ENCODE peak calls at places on chromosomes 6 and 20, in nine cellular contexts. B, Y, L, M, I, A, Q, J and S are unnamed samples.

GRCh38 chr6:71486466-71486865 is 197.9 kb downstream of the OGFRL1 start:
- DNase-seq in M (no peak), B (no peak), Y (peak), I (no peak), Q (no peak), L (no peak), A (no peak), J (no peak), S (no peak)

GRCh38 chr20:62815066-62815991 is 1.5 kb upstream of the COL9A3 start:
- DNase-seq in Y (no peak), I (peak), J (no peak), A (no peak), Q (no peak), M (peak), L (no peak), B (peak), S (no peak)

GRCh38 chr20:56808732-56809131 is 179.6 kb downstream of the TFAP2C start:
- DNase-seq in J (no peak), Y (no peak), B (no peak), M (no peak), A (no peak), I (no peak), L (no peak), Q (no peak), S (no peak)

GRCh38 chr20:56628873-56629463 is at the start of gene TFAP2C:
- DNase-seq in L (peak), I (peak), Y (peak), J (no peak), A (no peak), M (peak), B (peak), Q (no peak), S (no peak)

GRCh38 chr20:48651271-48651670 is 176.5 kb downstream of the PREX1 start:
- DNase-seq in I (no peak), B (no peak), Q (no peak), J (no peak), Y (no peak), M (no peak), A (no peak), L (no peak), S (peak)

GRCh38 chr6:138115877-138116660 is 8.8 kb upstream of the PERP start:
- DNase-seq in B (peak), A (peak), L (peak), I (peak), Q (no peak), J (no peak), Y (peak), M (peak), S (peak)

GRCh38 chr20:7772376-7772775 is 167.9 kb downstream of the HAO1 start:
- DNase-seq in I (peak), A (peak), Y (no peak), M (no peak), L (no peak), Q (no peak), J (no peak), B (peak), S (no peak)

GRCh38 chr20:4052554-4052953 is 37.2 kb upstream of the RNF24 start:
- DNase-seq in I (no peak), M (no peak), Q (no peak), L (no peak), J (no peak), Y (no peak), A (no peak), B (no peak), S (no peak)

GRCh38 chr20:33282991-33283555 is at the start of gene BPIFB1:
- DNase-seq in Q (no peak), I (no peak), Y (no peak), M (no peak), J (no peak), L (no peak), B (no peak), A (no peak), S (no peak)

GRCh38 chr6:48641544-48641943 is 530.5 kb upstream of the PTCHD4 start:
- DNase-seq in A (peak), M (no peak), Y (no peak), Q (no peak), L (no peak), B (no peak), I (peak), J (no peak), S (no peak)

GRCh38 chr6:26613201-26613600 is 16.4 kb downstream of the ABT1 start:
- DNase-seq in B (no peak), Q (no peak), M (no peak), L (no peak), I (no peak), Y (no peak), A (no peak), J (no peak), S (no peak)

GRCh38 chr6:83006270-83006905 is 59.3 kb downstream of the UBE3D start:
- DNase-seq in M (no peak), A (no peak), B (no peak), Q (no peak), L (no peak), J (no peak), I (no peak), Y (no peak), S (no peak)

GRCh38 chr6:15656145-15656544 is 6.7 kb downstream of the DTNBP1 start:
- DNase-seq in B (no peak), Y (no peak), Q (no peak), I (no peak), L (no peak), M (no peak), J (no peak), A (no peak), S (no peak)

GRCh38 chr6:153003294-153003645 is 761 bp upstream of the MTRF1L start:
- DNase-seq in I (peak), M (no peak), Y (no peak), Q (no peak), J (no peak), L (no peak), B (no peak), A (no peak), S (no peak)

GRCh38 chr6:46848684-46849360 is 55.6 kb downstream of the MEP1A start:
- DNase-seq in A (peak), L (peak), B (peak), Q (peak), M (peak), I (peak), J (no peak), Y (peak), S (peak)

GRCh38 chr6:54717849-54718455 is 128.6 kb upstream of the FAM83B start:
- DNase-seq in L (no peak), Y (no peak), A (peak), B (peak), J (no peak), Q (no peak), I (peak), M (peak), S (no peak)

GRCh38 chr20:46640536-46641311 is 10.5 kb downstream of the SLC13A3 start:
- DNase-seq in I (no peak), Y (no peak), J (no peak), Q (no peak), A (no peak), L (no peak), B (no peak), M (no peak), S (no peak)

GRCh38 chr20:40938020-40938419 is 90.6 kb upstream of the TOP1 start:
- DNase-seq in L (no peak), A (no peak), Y (no peak), J (no peak), I (no peak), Q (no peak), M (no peak), B (no peak), S (no peak)

GRCh38 chr6:64817525-64817924 is 889.5 kb downstream of the EYS start:
- DNase-seq in A (no peak), B (no peak), Y (no peak), Q (no peak), J (no peak), M (no peak), L (no peak), I (no peak), S (no peak)

GRCh38 chr6:157121897-157122296 is 201.4 kb downstream of the TMEM242 start:
- DNase-seq in J (no peak), L (no peak), Q (no peak), B (no peak), A (no peak), M (no peak), I (no peak), Y (no peak), S (no peak)

GRCh38 chr6:108484016-108484415 is 76.7 kb upstream of the FOXO3 start:
- DNase-seq in Q (no peak), A (no peak), L (no peak), B (no peak), J (no peak), M (no peak), I (no peak), Y (no peak), S (no peak)

GRCh38 chr6:113564401-113565161 is 292.6 kb upstream of the MARCKS start:
- DNase-seq in A (peak), B (peak), Q (no peak), M (peak), J (no peak), Y (peak), I (peak), L (peak), S (peak)

GRCh38 chr6:166904101-166904746 is 52.1 kb downstream of the RNASET2 start:
- DNase-seq in Y (no peak), A (no peak), I (peak), J (no peak), Q (no peak), L (no peak), M (no peak), B (peak), S (peak)

GRCh38 chr20:49508435-49509199 is 26.1 kb upstream of the KCNB1 start:
- DNase-seq in L (no peak), B (peak), Q (no peak), Y (no peak), M (peak), I (peak), A (peak), J (no peak), S (no peak)

GRCh38 chr6:365835-366234 is 25.7 kb upstream of the IRF4 start:
- DNase-seq in Y (no peak), J (no peak), A (no peak), I (no peak), Q (no peak), L (no peak), M (no peak), B (no peak), S (peak)

GRCh38 chr20:57612916-57613315 is 7.3 kb downstream of the ZBP1 start:
- DNase-seq in I (no peak), B (no peak), Y (no peak), Q (no peak), L (peak), J (no peak), A (no peak), M (no peak), S (peak)

GRCh38 chr20:43508604-43509040 is 1.1 kb downstream of the L3MBTL1 start:
- DNase-seq in Q (no peak), L (no peak), B (no peak), J (no peak), Y (no peak), I (peak), A (no peak), M (no peak), S (no peak)

GRCh38 chr20:17995967-17996819 is 27.4 kb downstream of the MGME1 start:
- DNase-seq in Y (peak), J (no peak), A (peak), L (no peak), M (peak), I (peak), B (peak), Q (no peak), S (peak)

GRCh38 chr20:33896509-33896908 is 85.4 kb downstream of the CHMP4B start:
- DNase-seq in Y (no peak), M (no peak), J (no peak), Q (no peak), A (peak), I (peak), L (no peak), B (peak), S (no peak)

GRCh38 chr6:52994789-52995078 is 350 bp downstream of the GSTA4 start:
- DNase-seq in M (peak), J (peak), A (no peak), B (peak), Y (no peak), L (peak), Q (no peak), I (no peak), S (peak)

GRCh38 chr6:160279850-160280249 is 21.2 kb upstream of the SLC22A2 start:
- DNase-seq in A (peak), L (no peak), B (no peak), Q (no peak), Y (no peak), I (no peak), M (no peak), J (no peak), S (no peak)

GRCh38 chr6:112331306-112331705 is 15.8 kb upstream of the RFPL4B start:
- DNase-seq in Y (no peak), B (no peak), Q (no peak), J (no peak), A (peak), L (no peak), M (no peak), I (no peak), S (no peak)

GRCh38 chr6:90110971-90111370 is 185.7 kb downstream of the BACH2 start:
- DNase-seq in A (no peak), I (no peak), Q (peak), Y (no peak), B (no peak), M (no peak), L (no peak), J (peak), S (no peak)